ENCODE peak calls at places on chromosomes 2 and 18, in four cellular contexts. One of them, this sample, is unnamed.
A peak's percentile ranks its signal among the peaks of the same experiment; 100 is the strongest.

GRCh38 chr18:49814147-49814499 is 790 bp upstream of the ACAA2 start:
- DNase-seq in epithelial cell of esophagus: peak; percentile 77
- DNase-seq in glomerular endothelial cell: no peak
- DNase-seq in T-helper 2 cell: no peak
- DNase-seq in this sample: no peak

GRCh38 chr2:147595200-147595599 is 249.6 kb upstream of the ACVR2A start:
- DNase-seq in T-helper 2 cell: no peak
- DNase-seq in epithelial cell of esophagus: no peak
- DNase-seq in glomerular endothelial cell: no peak
- DNase-seq in this sample: no peak

GRCh38 chr2:156826342-156826933 is 390.3 kb downstream of the GPD2 start:
- DNase-seq in glomerular endothelial cell: no peak
- DNase-seq in T-helper 2 cell: no peak
- DNase-seq in epithelial cell of esophagus: peak; percentile 20
- DNase-seq in this sample: no peak

GRCh38 chr18:8946046-8946838 is 156.3 kb upstream of the NDUFV2 start:
- DNase-seq in epithelial cell of esophagus: peak; percentile 68
- DNase-seq in T-helper 2 cell: no peak
- DNase-seq in glomerular endothelial cell: no peak
- DNase-seq in this sample: no peak

GRCh38 chr2:118190365-118190916 is 102.2 kb downstream of the INSIG2 start:
- DNase-seq in glomerular endothelial cell: no peak
- DNase-seq in epithelial cell of esophagus: peak; percentile 7
- DNase-seq in T-helper 2 cell: no peak
- DNase-seq in this sample: no peak

GRCh38 chr2:37916512-37917082 is 8.5 kb upstream of the RMDN2 start:
- DNase-seq in epithelial cell of esophagus: peak; percentile 98
- DNase-seq in T-helper 2 cell: no peak
- DNase-seq in glomerular endothelial cell: no peak
- DNase-seq in this sample: no peak

GRCh38 chr2:73281244-73281643 is 3.0 kb downstream of the FBXO41 start:
- DNase-seq in epithelial cell of esophagus: no peak
- DNase-seq in glomerular endothelial cell: no peak
- DNase-seq in T-helper 2 cell: no peak
- DNase-seq in this sample: no peak

GRCh38 chr18:60684843-60685513 is 312.4 kb upstream of the MC4R start:
- DNase-seq in glomerular endothelial cell: peak; percentile 29
- DNase-seq in T-helper 2 cell: no peak
- DNase-seq in epithelial cell of esophagus: peak; percentile 54
- DNase-seq in this sample: no peak

GRCh38 chr2:205931388-205931787 is 154.6 kb downstream of the INO80D start:
- DNase-seq in epithelial cell of esophagus: no peak
- DNase-seq in T-helper 2 cell: no peak
- DNase-seq in glomerular endothelial cell: no peak
- DNase-seq in this sample: no peak

GRCh38 chr2:233867993-233868532 is at the start of gene MSL3B:
- DNase-seq in glomerular endothelial cell: no peak
- DNase-seq in epithelial cell of esophagus: peak; percentile 55
- DNase-seq in T-helper 2 cell: peak; percentile 23
- DNase-seq in this sample: peak; percentile 53

GRCh38 chr18:10053861-10054260 is 140.0 kb downstream of the VAPA start:
- DNase-seq in glomerular endothelial cell: no peak
- DNase-seq in epithelial cell of esophagus: no peak
- DNase-seq in T-helper 2 cell: no peak
- DNase-seq in this sample: no peak

GRCh38 chr2:29558097-29558496 is 363.3 kb downstream of the ALK start:
- DNase-seq in glomerular endothelial cell: no peak
- DNase-seq in T-helper 2 cell: no peak
- DNase-seq in epithelial cell of esophagus: no peak
- DNase-seq in this sample: no peak

GRCh38 chr2:160394153-160394552 is 99.5 kb downstream of the RBMS1 start:
- DNase-seq in T-helper 2 cell: no peak
- DNase-seq in glomerular endothelial cell: no peak
- DNase-seq in epithelial cell of esophagus: no peak
- DNase-seq in this sample: no peak